ENCODE peak calls at places on chromosomes 16 and 17, in seven cellular contexts. B is IMR-90; W is mesenchymal stem cell; D is H9; V is activated naive CD4-positive, alpha-beta T cell treated with Interleukin-2 at 50 U/mL for 16 hours; A is stimulated activated CD4-positive, alpha-beta T cell treated with anti-CD3 and anti-CD28 coated beads, Interleukin-15, amount 100 ng/mL, for 24 hours; X is mucosa of descending colon. R is an unnamed sample.

GRCh38 chr16:88510091-88510719 is 57.1 kb downstream of the ZFPM1 start:
- DNase-seq in B (no peak), A (no peak), X (no peak), W (no peak), D (no peak), V (no peak), R (no peak)

GRCh38 chr17:34974794-34975428 is 5.4 kb upstream of the LIG3 start:
- DNase-seq in D (no peak), W (no peak), B (no peak), V (no peak), X (no peak), A (no peak), R (no peak)

GRCh38 chr17:77449373-77449907 is 308.7 kb downstream of the SEC14L1 start:
- DNase-seq in X (no peak), W (no peak), A (no peak), D (no peak), B (no peak), V (no peak), R (peak)

GRCh38 chr17:81393684-81394376 is 1.4 kb upstream of the BAHCC1 start:
- DNase-seq in A (peak), X (peak), D (peak), W (peak), V (peak), B (peak), R (peak)

GRCh38 chr16:4664538-4665418 is 28.6 kb upstream of the NUDT16L1 start:
- DNase-seq in B (no peak), A (peak), X (peak), W (no peak), D (peak), V (peak), R (no peak)

GRCh38 chr17:61642768-61643167 is 51.7 kb upstream of the NACA2 start:
- DNase-seq in X (no peak), V (no peak), D (no peak), W (no peak), A (no peak), B (no peak), R (no peak)

GRCh38 chr16:30967795-30968194 is 10.2 kb downstream of the SETD1A start:
- DNase-seq in D (no peak), A (no peak), X (no peak), B (no peak), V (no peak), W (no peak), R (no peak)

GRCh38 chr17:67108411-67108810 is 64.1 kb downstream of the CACNG1 start:
- DNase-seq in W (no peak), X (no peak), V (no peak), B (no peak), A (no peak), D (no peak), R (no peak)

GRCh38 chr16:78829280-78829679 is 729.8 kb downstream of the WWOX start:
- DNase-seq in A (no peak), X (no peak), D (no peak), W (no peak), V (no peak), B (no peak), R (no peak)

GRCh38 chr17:18045691-18046090 is 6.5 kb downstream of the GID4 start:
- DNase-seq in V (no peak), B (no peak), W (no peak), D (no peak), X (no peak), A (no peak), R (no peak)

GRCh38 chr16:46896314-46896968 is 12.3 kb downstream of the GPT2 start:
- DNase-seq in D (no peak), B (peak), W (peak), X (no peak), V (no peak), A (no peak), R (no peak)

GRCh38 chr17:16342979-16343378 is 10.3 kb downstream of the CENPV start:
- DNase-seq in B (peak), D (no peak), W (peak), A (no peak), V (no peak), X (no peak), R (no peak)

GRCh38 chr17:50453901-50454300 is 14.8 kb downstream of the CHAD start:
- DNase-seq in A (no peak), B (no peak), V (no peak), X (no peak), W (no peak), D (no peak), R (no peak)

GRCh38 chr17:46977348-46977747 is 1.7 kb downstream of the RPRML start:
- DNase-seq in B (peak), X (peak), D (peak), A (peak), V (no peak), W (peak), R (peak)

GRCh38 chr16:21223787-21224186 is 9.7 kb upstream of the ANKS4B start:
- DNase-seq in D (peak), W (no peak), V (no peak), X (no peak), B (no peak), A (no peak), R (no peak)

GRCh38 chr17:77854083-77854758 is 104.3 kb upstream of the TNRC6C start:
- DNase-seq in B (no peak), W (no peak), D (no peak), V (no peak), A (no peak), X (no peak), R (no peak)